ENCODE peak calls at places on chromosome 14, in ten cellular contexts. E, Q, M, U, G, A, K, O, W and T are unnamed samples.

GRCh38 chr14:70704960-70705359 is 63.2 kb downstream of the TTC9 start:
- DNase-seq in A (no peak), U (no peak), G (no peak), K (no peak), O (no peak), E (no peak), M (no peak), Q (no peak), W (no peak), T (no peak)

GRCh38 chr14:64410084-64410774 is 22.1 kb downstream of the MTHFD1 start:
- DNase-seq in W (no peak), M (no peak), E (peak), O (peak), U (no peak), Q (no peak), G (peak), K (no peak), A (peak), T (no peak)

GRCh38 chr14:103871596-103872480 is 24.5 kb upstream of the PPP1R13B start:
- DNase-seq in Q (no peak), K (peak), A (no peak), E (no peak), M (peak), G (no peak), U (no peak), O (peak), W (peak), T (no peak)

GRCh38 chr14:95250936-95251335 is 68.8 kb downstream of the CLMN start:
- DNase-seq in K (no peak), Q (no peak), M (no peak), E (no peak), O (no peak), A (no peak), G (no peak), W (no peak), U (no peak), T (no peak)

GRCh38 chr14:79552778-79553177 is 658.5 kb downstream of the DIO2 start:
- DNase-seq in Q (peak), U (no peak), W (no peak), E (no peak), O (no peak), A (no peak), K (no peak), M (no peak), G (no peak), T (no peak)

GRCh38 chr14:38578278-38578681 is 322.4 kb upstream of the CLEC14A start:
- DNase-seq in Q (no peak), M (no peak), E (peak), O (no peak), K (no peak), W (no peak), G (no peak), A (peak), U (no peak), T (no peak)

GRCh38 chr14:76901171-76902055 is 75.2 kb downstream of the LRRC74A start:
- DNase-seq in O (no peak), Q (no peak), M (no peak), G (no peak), W (no peak), E (peak), U (no peak), K (no peak), A (peak), T (no peak)

GRCh38 chr14:80378084-80378483 is 166.8 kb upstream of the DIO2 start:
- DNase-seq in W (no peak), K (no peak), G (no peak), U (no peak), A (no peak), M (no peak), Q (no peak), O (no peak), E (no peak), T (no peak)

GRCh38 chr14:59123975-59124374 is 64.5 kb upstream of the DAAM1 start:
- DNase-seq in M (no peak), G (no peak), O (no peak), E (peak), A (peak), Q (no peak), U (no peak), K (no peak), W (no peak), T (no peak)

GRCh38 chr14:105474478-105475268 is at the start of gene CRIP2:
- DNase-seq in G (no peak), Q (no peak), W (peak), M (peak), E (peak), O (peak), A (peak), K (peak), U (no peak), T (no peak)

GRCh38 chr14:96130854-96131253 is 73.8 kb upstream of the BDKRB2 start:
- DNase-seq in U (no peak), A (peak), W (no peak), E (peak), Q (no peak), K (no peak), O (no peak), G (no peak), M (no peak), T (no peak)

GRCh38 chr14:106844608-106845285 is 1318.4 kb downstream of the TMEM121 start:
- DNase-seq in M (peak), Q (no peak), E (no peak), G (peak), K (peak), W (no peak), A (no peak), U (no peak), O (no peak), T (no peak)

GRCh38 chr14:104355101-104355691 is 216.8 kb downstream of the KIF26A start:
- DNase-seq in G (peak), O (no peak), Q (no peak), W (peak), A (no peak), K (no peak), U (no peak), M (no peak), E (no peak), T (peak)

GRCh38 chr14:105096206-105096875 is 31.1 kb upstream of the GPR132 start:
- DNase-seq in K (no peak), W (no peak), U (no peak), E (no peak), G (no peak), A (no peak), Q (no peak), O (no peak), M (no peak), T (no peak)

GRCh38 chr14:105074601-105075053 is 9.4 kb upstream of the GPR132 start:
- DNase-seq in A (no peak), E (no peak), O (no peak), U (no peak), Q (no peak), K (peak), G (no peak), W (no peak), M (no peak), T (no peak)

GRCh38 chr14:24254630-24255392 is 8.2 kb downstream of the TGM1 start:
- DNase-seq in O (no peak), K (no peak), G (no peak), E (no peak), W (no peak), U (no peak), A (no peak), M (no peak), Q (no peak), T (no peak)

GRCh38 chr14:60655898-60656754 is 6.8 kb upstream of the SIX1 start:
- DNase-seq in O (no peak), U (no peak), W (peak), G (no peak), K (no peak), Q (no peak), E (no peak), M (no peak), A (no peak), T (no peak)

GRCh38 chr14:39339003-39339402 is 93.2 kb downstream of the FBXO33 start:
- DNase-seq in K (no peak), M (no peak), W (no peak), Q (peak), A (no peak), U (peak), G (no peak), E (no peak), O (no peak), T (no peak)

GRCh38 chr14:104317975-104318557 is 179.7 kb downstream of the KIF26A start:
- DNase-seq in Q (no peak), M (no peak), W (no peak), U (no peak), K (no peak), A (no peak), O (no peak), E (no peak), G (no peak), T (peak)

GRCh38 chr14:49584058-49584457 is 2.1 kb downstream of the RPS29 start:
- DNase-seq in G (no peak), U (no peak), O (no peak), M (no peak), Q (no peak), E (no peak), A (no peak), K (no peak), W (no peak), T (no peak)

GRCh38 chr14:105409379-105409778 is 10.2 kb upstream of the MTA1 start:
- DNase-seq in G (no peak), A (no peak), K (no peak), U (no peak), O (no peak), W (no peak), E (no peak), Q (no peak), M (no peak), T (no peak)

GRCh38 chr14:31950760-31951637 is 126.1 kb upstream of the ARHGAP5 start:
- DNase-seq in O (peak), Q (no peak), A (peak), M (peak), U (peak), K (peak), E (peak), G (no peak), W (peak), T (no peak)

GRCh38 chr14:102928412-102929348 is 6.2 kb downstream of the AMN start:
- DNase-seq in W (peak), G (peak), U (no peak), M (peak), Q (no peak), O (peak), K (peak), E (peak), A (peak), T (no peak)

GRCh38 chr14:87186745-87187144 is 806.2 kb downstream of the GALC start:
- DNase-seq in G (no peak), A (no peak), M (no peak), O (no peak), W (no peak), K (no peak), E (no peak), Q (no peak), U (no peak), T (no peak)

GRCh38 chr14:32212833-32213232 is 9.8 kb upstream of the RNU6-8 start:
- DNase-seq in K (no peak), W (no peak), U (no peak), O (no peak), E (no peak), M (no peak), G (no peak), A (no peak), Q (no peak), T (no peak)

GRCh38 chr14:75295491-75296338 is 17.1 kb downstream of the FOS start:
- DNase-seq in Q (no peak), A (peak), O (peak), G (peak), U (no peak), W (peak), K (peak), M (peak), E (peak), T (peak)

GRCh38 chr14:56686416-56686815 is 106.8 kb downstream of the TMEM260 start:
- DNase-seq in G (no peak), A (no peak), M (no peak), O (no peak), U (no peak), E (no peak), W (peak), K (peak), Q (peak), T (no peak)

GRCh38 chr14:60064491-60065072 is 27.1 kb upstream of the PCNX4 start:
- DNase-seq in Q (no peak), A (peak), O (no peak), G (no peak), U (peak), E (peak), M (no peak), W (no peak), K (no peak), T (no peak)

GRCh38 chr14:61761959-61762786 is at the start of gene SNAPC1:
- DNase-seq in O (peak), W (peak), G (peak), Q (peak), U (peak), M (peak), A (peak), E (peak), K (peak), T (peak)

GRCh38 chr14:61764342-61765122 is 2.3 kb downstream of the SNAPC1 start:
- DNase-seq in O (no peak), Q (no peak), U (no peak), A (no peak), K (no peak), G (no peak), M (no peak), W (no peak), E (no peak), T (no peak)

GRCh38 chr14:61761557-61761956 is 663 bp upstream of the SNAPC1 start:
- DNase-seq in Q (no peak), U (no peak), A (peak), K (no peak), O (no peak), M (no peak), G (no peak), E (no peak), W (no peak), T (no peak)

GRCh38 chr14:61756135-61756534 is 6.1 kb upstream of the SNAPC1 start:
- DNase-seq in W (no peak), O (no peak), A (no peak), Q (no peak), K (no peak), G (no peak), U (no peak), M (no peak), E (no peak), T (no peak)

GRCh38 chr14:61759878-61760277 is 2.3 kb upstream of the SNAPC1 start:
- DNase-seq in Q (no peak), O (no peak), W (no peak), E (no peak), A (no peak), M (no peak), K (no peak), G (no peak), U (no peak), T (no peak)
- TF ChIP-seq CTCF in Q (no peak), O (no peak), W (no peak), E (no peak), A (no peak), M (no peak), K (no peak), G (no peak), U (no peak), T (no peak)

DNA sequence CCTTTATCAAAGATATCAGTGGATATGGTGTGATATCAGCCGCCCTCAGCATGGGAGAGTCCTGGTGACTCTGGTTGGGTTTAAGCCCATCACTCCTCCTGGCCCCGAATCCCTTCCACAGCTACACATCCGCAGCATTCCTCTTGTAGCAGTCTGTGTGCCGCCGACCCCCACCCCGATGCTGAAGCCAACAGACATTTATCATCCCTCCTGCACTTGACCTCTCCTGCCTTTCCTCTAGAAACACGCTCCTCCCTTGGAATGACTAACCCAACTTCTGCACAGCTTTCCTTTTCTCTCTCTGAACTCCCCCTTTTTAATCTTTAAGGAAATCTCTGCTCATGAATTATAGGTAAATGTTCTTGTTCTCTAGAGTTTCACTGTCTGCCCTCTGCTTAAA is 250.9 kb upstream of the FOXN3 start:
- DNase-seq in U (no peak), Q (no peak), K (no peak), E (no peak), M (no peak), G (no peak), W (no peak), A (peak), O (no peak), T (no peak)
- TF ChIP-seq CTCF in U (no peak), Q (no peak), K (no peak), E (no peak), M (no peak), G (no peak), W (no peak), A (no peak), O (no peak), T (no peak)

GRCh38 chr14:51996148-51996746 is 6.9 kb downstream of the RTRAF start:
- DNase-seq in U (peak), Q (no peak), M (no peak), A (peak), W (no peak), G (no peak), O (no peak), K (no peak), E (peak), T (no peak)
- TF ChIP-seq CTCF in U (peak), Q (peak), M (peak), A (peak), W (peak), G (peak), O (peak), K (peak), E (peak), T (peak)

DNA sequence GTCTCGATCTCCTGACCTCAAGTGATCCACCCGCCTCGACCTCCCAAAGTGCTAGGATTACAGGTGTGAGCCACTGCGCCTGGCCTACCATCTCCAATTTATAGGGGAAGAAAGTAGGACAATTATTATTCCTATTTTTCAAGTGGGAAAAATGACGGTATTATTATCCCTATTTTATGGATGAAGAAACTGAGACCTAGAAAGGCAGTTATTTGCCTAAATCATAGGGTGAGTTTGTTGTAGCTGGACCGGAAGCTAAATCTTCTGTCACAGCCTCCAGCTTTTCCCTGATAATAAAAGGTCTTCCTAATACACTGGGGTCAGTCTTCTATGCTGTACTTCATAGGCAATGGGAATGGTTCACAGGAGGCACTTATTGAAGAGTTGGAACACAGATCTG is 13.8 kb downstream of the SLC7A8 start:
- DNase-seq in A (no peak), K (no peak), Q (no peak), W (no peak), U (no peak), O (no peak), G (no peak), M (no peak), E (no peak), T (no peak)
- TF ChIP-seq CTCF in A (no peak), K (no peak), Q (no peak), W (no peak), U (no peak), O (no peak), G (no peak), M (no peak), E (no peak), T (no peak)

GRCh38 chr14:93150227-93151206 is 34.2 kb downstream of the MOAP1 start:
- DNase-seq in W (no peak), Q (no peak), A (no peak), M (no peak), K (no peak), U (no peak), O (no peak), E (no peak), G (no peak), T (no peak)
- TF ChIP-seq CTCF in W (no peak), Q (no peak), A (no peak), M (no peak), K (no peak), U (no peak), O (no peak), E (no peak), G (no peak), T (no peak)

GRCh38 chr14:65959563-65960024 is 526.6 kb upstream of the CCDC196 start:
- DNase-seq in U (no peak), O (no peak), A (no peak), W (no peak), K (no peak), Q (no peak), E (no peak), M (no peak), G (no peak), T (no peak)
- TF ChIP-seq CTCF in U (no peak), O (peak), A (no peak), W (peak), K (no peak), Q (no peak), E (no peak), M (peak), G (no peak), T (no peak)